ENCODE peak calls at places on chromosomes 12 and 14, in seven cellular contexts. Q, W, K, D, X, T and Y are unnamed samples.

GRCh38 chr14:55123101-55123500 is 6.0 kb upstream of the LGALS3 start:
- DNase-seq in Q (peak; percentile 84), W (no peak), K (no peak), D (no peak), X (no peak), T (no peak), Y (peak; percentile 60)

GRCh38 chr12:56723352-56723751 is 1.7 kb downstream of the NACA start:
- DNase-seq in Q (no peak), W (no peak), K (no peak), D (no peak), X (no peak), T (no peak), Y (no peak)

GRCh38 chr14:36751116-36751515 is 89.5 kb downstream of the PAX9 start:
- DNase-seq in Q (no peak), W (no peak), K (no peak), D (no peak), X (no peak), T (no peak), Y (no peak)

GRCh38 chr14:77804592-77804991 is 4.7 kb downstream of the ADCK1 start:
- DNase-seq in Q (no peak), W (no peak), K (no peak), D (no peak), X (peak; percentile 49), T (peak; percentile 41), Y (no peak)

GRCh38 chr12:45356822-45357546 is 141.1 kb downstream of the ANO6 start:
- DNase-seq in Q (no peak), W (no peak), K (no peak), D (no peak), X (no peak), T (no peak), Y (no peak)

GRCh38 chr12:130776857-130777339 is 60.8 kb upstream of the RIMBP2 start:
- DNase-seq in Q (no peak), W (no peak), K (no peak), D (no peak), X (no peak), T (no peak), Y (no peak)

GRCh38 chr12:116971222-116971621 is 60.5 kb downstream of the FBXW8 start:
- DNase-seq in Q (no peak), W (no peak), K (no peak), D (no peak), X (no peak), T (no peak), Y (no peak)

GRCh38 chr12:23686095-23686494 is 263.4 kb downstream of the SOX5 start:
- DNase-seq in Q (peak; percentile 7), W (no peak), K (no peak), D (no peak), X (no peak), T (no peak), Y (no peak)

GRCh38 chr14:75371297-75371696 is 56.5 kb upstream of the JDP2 start:
- DNase-seq in Q (no peak), W (no peak), K (no peak), D (no peak), X (no peak), T (no peak), Y (no peak)

DNA sequence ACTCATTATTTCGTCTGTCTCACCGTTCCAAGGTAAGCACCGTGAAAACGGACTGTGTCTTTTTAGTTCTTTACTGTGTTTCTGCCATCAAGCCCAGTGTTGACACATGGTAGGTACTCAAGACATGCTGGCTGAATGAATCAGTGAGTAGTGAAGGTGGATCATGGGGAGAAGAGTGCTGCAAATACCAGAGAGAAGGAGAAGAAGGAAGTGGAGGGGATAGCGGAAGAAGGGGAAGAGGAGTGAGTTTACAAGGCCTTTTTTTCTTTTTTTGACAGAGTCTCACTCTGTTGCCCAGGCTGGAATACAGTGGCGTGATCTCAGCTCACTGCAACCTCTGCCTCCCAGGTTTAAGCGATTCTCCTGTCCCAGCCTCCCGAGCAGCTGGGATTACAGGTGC is 54.6 kb downstream of the ETV6 start:
- DNase-seq in Q (no peak), W (no peak), K (no peak), D (no peak), X (no peak), T (no peak), Y (no peak)
- H3K4me1 ChIP-seq in Q (no peaks in the 10 kb centered on the region), W (peaks cover 48% of the 10 kb centered on the region), K (peaks cover 42% of the 10 kb centered on the region), D (peaks cover 48% of the 10 kb centered on the region), X (peaks cover 13% of the 10 kb centered on the region), T (peaks cover 13% of the 10 kb centered on the region), Y (peaks cover 14% of the 10 kb centered on the region)

GRCh38 chr12:53695148-53696138 is 19.6 kb upstream of the ATP5MC2 start:
- DNase-seq in Q (peak; percentile 56), W (no peak), K (no peak), D (no peak), X (peak; percentile 29), T (no peak), Y (peak; percentile 74)
- H3K27ac ChIP-seq in Q (no peak overlapping the region), W (no peak overlapping the region), K (no peak overlapping the region), D (no peak overlapping the region), X (peak overlapping the region; percentile 58), T (no peak overlapping the region), Y (no peak overlapping the region)

GRCh38 chr12:59780605-59781135 is 184.8 kb downstream of the SLC16A7 start:
- DNase-seq in Q (peak; percentile 71), W (no peak), K (no peak), D (peak; percentile 26), X (peak; percentile 18), T (peak; percentile 23), Y (no peak)
- H3K4me1 ChIP-seq in Q (no peaks in the 10 kb centered on the region), W (no peaks in the 10 kb centered on the region), K (no peaks in the 10 kb centered on the region), D (no peaks in the 10 kb centered on the region), X (no peaks in the 10 kb centered on the region), T (no peaks in the 10 kb centered on the region), Y (no peaks in the 10 kb centered on the region)

DNA sequence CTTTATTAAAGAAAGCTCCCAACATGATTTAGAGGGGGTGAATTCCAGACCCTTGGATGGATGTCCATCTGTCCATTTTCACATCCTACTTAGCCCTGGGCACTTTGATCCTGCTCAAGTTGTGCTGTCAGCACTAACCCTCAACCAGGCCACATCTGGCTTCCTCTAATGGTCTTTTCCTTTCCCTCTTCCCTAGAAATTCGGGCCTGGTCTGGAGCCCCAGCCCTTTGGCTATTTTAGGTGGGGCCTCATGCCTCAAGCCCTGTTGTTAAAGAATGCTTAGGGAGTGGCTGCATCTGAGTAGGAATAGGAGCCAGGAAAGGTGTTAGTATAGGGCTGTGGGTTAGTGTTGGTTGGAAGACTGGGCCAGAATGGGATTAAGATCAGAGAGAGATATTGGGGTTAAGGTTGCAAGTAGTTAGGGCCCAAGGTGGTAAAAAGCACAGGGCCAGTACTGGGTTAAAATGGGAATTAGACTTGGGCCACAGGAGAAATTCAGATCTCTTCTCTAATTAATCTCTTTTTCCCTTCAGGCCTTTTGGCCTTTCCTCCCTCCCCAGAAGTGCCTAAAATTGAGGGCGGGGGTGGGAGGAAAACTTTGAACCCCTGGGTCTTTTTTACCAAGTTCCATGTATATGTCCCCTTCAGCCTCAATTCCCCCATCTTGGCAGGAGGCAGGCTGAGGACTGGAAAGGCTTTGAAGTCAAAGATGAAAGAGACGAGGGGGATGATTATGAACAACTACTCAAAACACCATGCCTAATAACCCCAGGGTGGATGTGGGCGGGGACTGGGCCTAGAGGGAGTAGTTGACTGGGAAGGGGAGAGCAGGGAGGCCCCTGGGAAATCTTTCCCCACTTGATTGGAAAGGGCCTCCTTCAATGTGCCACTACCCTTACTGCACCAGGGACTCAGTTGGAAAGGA is 3.9 kb upstream of the ZNF385A start:
- DNase-seq in Q (no peak), W (no peak), K (no peak), D (no peak), X (no peak), T (no peak), Y (no peak)
- H3K27ac ChIP-seq in Q (no peak overlapping the region), W (no peak overlapping the region), K (no peak overlapping the region), D (no peak overlapping the region), X (no peak overlapping the region), T (no peak overlapping the region), Y (no peak overlapping the region)

GRCh38 chr14:91418387-91419043 is 895 bp upstream of the CCDC88C start:
- DNase-seq in Q (peak; percentile 48), W (peak; percentile 81), K (peak; percentile 78), D (peak; percentile 74), X (peak; percentile 68), T (peak; percentile 48), Y (peak; percentile 70)

GRCh38 chr14:91417983-91418386 is 365 bp upstream of the CCDC88C start:
- DNase-seq in Q (no peak), W (peak; percentile 69), K (no peak), D (no peak), X (peak; percentile 72), T (peak; percentile 58), Y (peak; percentile 67)

GRCh38 chr14:91416744-91417133 is 881 bp downstream of the CCDC88C start:
- DNase-seq in Q (no peak), W (peak; percentile 63), K (no peak), D (no peak), X (no peak), T (no peak), Y (no peak)

GRCh38 chr14:91415794-91416743 is 1.6 kb downstream of the CCDC88C start:
- DNase-seq in Q (no peak), W (no peak), K (no peak), D (no peak), X (no peak), T (peak; percentile 81), Y (no peak)

DNA sequence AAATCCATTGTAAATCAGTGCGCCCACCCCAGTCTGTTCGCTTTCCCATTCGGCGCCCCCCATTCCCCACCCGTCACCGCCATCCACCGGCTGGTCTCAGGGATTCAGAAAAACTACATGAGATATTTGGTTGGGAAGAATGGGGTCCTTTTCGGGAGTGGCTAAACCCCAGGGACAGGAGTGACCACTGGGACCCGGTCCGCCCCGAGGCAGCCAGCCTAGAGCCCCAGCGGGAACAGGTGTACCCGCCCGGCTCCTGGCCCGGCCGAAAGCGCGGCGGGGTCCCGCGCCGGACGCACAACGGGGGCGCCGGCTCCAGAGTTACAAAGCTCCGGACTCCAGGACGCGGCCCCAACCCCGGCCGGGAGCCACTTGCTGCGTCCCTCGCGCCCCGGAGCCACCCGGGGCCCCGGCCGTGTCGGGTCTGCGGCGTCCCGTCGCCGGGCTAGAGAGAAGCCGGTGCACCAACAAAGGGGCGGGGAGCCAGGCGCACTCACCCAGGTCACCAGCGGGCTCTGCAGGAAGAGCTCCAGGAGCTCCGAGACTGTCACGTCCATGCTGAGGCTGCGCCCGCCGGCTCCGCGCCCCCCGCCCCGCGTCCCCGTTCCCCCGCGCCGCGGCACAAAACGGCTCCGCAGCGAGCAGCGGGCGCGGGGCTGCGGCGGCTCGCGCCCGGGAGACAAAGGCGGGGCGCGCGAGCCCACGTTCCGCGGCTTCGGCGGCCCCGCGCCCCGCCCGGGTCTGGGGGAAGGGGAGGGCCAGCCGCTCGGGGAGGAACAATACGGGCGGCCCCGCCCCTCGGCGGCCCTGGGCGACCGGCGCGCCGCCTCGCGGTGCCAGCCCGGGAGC is at the start of gene CCDC88C:
- DNase-seq in Q (no peak), W (peak; percentile 85), K (peak; percentile 58), D (peak; percentile 61), X (peak; percentile 69), T (peak; percentile 61), Y (peak; percentile 85)
- H3K4me1 ChIP-seq in Q (no peaks in the 10 kb centered on the region), W (peaks cover 41% of the 10 kb centered on the region), K (no peaks in the 10 kb centered on the region), D (peaks cover 8% of the 10 kb centered on the region), X (peaks cover 12% of the 10 kb centered on the region), T (peaks cover 11% of the 10 kb centered on the region), Y (no peaks in the 10 kb centered on the region)